ENCODE peak calls at places on chromosomes 2 and 18, in five cellular contexts. J is H1, L is K562, M is GM12878, E is SK-N-SH. W is an unnamed sample. For H4K20me1, the result is how much of the 10 kb centered on the place peaks cover.

GRCh38 chr18:24544141-24544498 is 83.7 kb downstream of the HRH4 start:
- DNase-seq in J (no peak), L (peak), M (no peak), E (peak), W (peak)

GRCh38 chr18:56565596-56566355 is 72.6 kb downstream of the TXNL1 start:
- DNase-seq in J (no peak), L (no peak), M (no peak), E (peak), W (peak)

GRCh38 chr2:44015239-44015638 is 19.4 kb upstream of the LRPPRC start:
- DNase-seq in J (no peak), L (no peak), M (no peak), E (no peak), W (no peak)

GRCh38 chr18:47627030-47627429 is 303.4 kb downstream of the SMAD2 start:
- DNase-seq in J (no peak), L (no peak), M (no peak), E (no peak), W (no peak)

GRCh38 chr18:79624356-79624961 is 55.1 kb upstream of the CTDP1 start:
- DNase-seq in J (no peak), L (no peak), M (peak), E (no peak), W (no peak)

GRCh38 chr2:171482308-171482707 is 40.0 kb upstream of the CYBRD1 start:
- DNase-seq in J (no peak), L (no peak), M (no peak), E (no peak), W (no peak)

GRCh38 chr2:226758886-226759660 is 40.5 kb downstream of the IRS1 start:
- DNase-seq in J (no peak), L (no peak), M (no peak), E (no peak), W (no peak)

GRCh38 chr2:188765522-188765921 is 208.7 kb upstream of the COL3A1 start:
- DNase-seq in J (no peak), L (peak), M (no peak), E (no peak), W (peak)

GRCh38 chr2:42895796-42896145 is 103.4 kb upstream of the HAAO start:
- DNase-seq in J (no peak), L (no peak), M (no peak), E (no peak), W (no peak)

GRCh38 chr2:156319811-156320490 is 12.6 kb downstream of the NR4A2 start:
- DNase-seq in J (no peak), L (peak), M (no peak), E (peak), W (no peak)

GRCh38 chr2:56248965-56249742 is 65.4 kb downstream of the CCDC85A start:
- DNase-seq in J (no peak), L (no peak), M (no peak), E (no peak), W (no peak)

GRCh38 chr2:240601061-240601830 is 14.7 kb downstream of the CAPN10 start:
- DNase-seq in J (no peak), L (no peak), M (no peak), E (no peak), W (peak)

GRCh38 chr2:226752887-226753286 is 46.7 kb downstream of the IRS1 start:
- DNase-seq in J (no peak), L (no peak), M (no peak), E (no peak), W (no peak)

GRCh38 chr18:62678847-62679535 is 36.4 kb upstream of the PHLPP1 start:
- DNase-seq in J (no peak), L (no peak), M (no peak), E (no peak), W (peak)

GRCh38 chr2:160109939-160110673 is 47.7 kb upstream of the PLA2R1 start:
- DNase-seq in J (no peak), L (peak), M (no peak), E (peak), W (peak)

GRCh38 chr2:100935372-100935752 is 66.7 kb upstream of the RPL31 start:
- DNase-seq in J (no peak), L (no peak), M (no peak), E (no peak), W (no peak)

GRCh38 chr2:174586896-174587295 is 10.7 kb downstream of the WIPF1 start:
- DNase-seq in J (no peak), L (no peak), M (no peak), E (no peak), W (no peak)

GRCh38 chr2:171785450-171785849 is 98.2 kb downstream of the DYNC1I2 start:
- DNase-seq in J (no peak), L (no peak), M (no peak), E (no peak), W (no peak)

GRCh38 chr2:137969418-137969765 is 5.1 kb downstream of the HNMT start:
- DNase-seq in J (no peak), L (no peak), M (no peak), E (no peak), W (no peak)

GRCh38 chr2:189439342-189439741 is 1.9 kb upstream of the WDR75 start:
- DNase-seq in J (no peak), L (no peak), M (no peak), E (no peak), W (peak)

GRCh38 chr18:22466608-22467390 is 49.1 kb upstream of the CTAGE1 start:
- DNase-seq in J (no peak), L (no peak), M (no peak), E (no peak), W (peak)

GRCh38 chr2:142920579-142920978 is 43.1 kb downstream of the KYNU start:
- DNase-seq in J (no peak), L (no peak), M (no peak), E (no peak), W (no peak)

GRCh38 chr2:232776435-232776834 is at the start of gene KCNJ13:
- DNase-seq in J (no peak), L (peak), M (no peak), E (no peak), W (no peak)

GRCh38 chr2:114160263-114161001 is 270.5 kb downstream of the ACTR3 start:
- DNase-seq in J (no peak), L (no peak), M (no peak), E (no peak), W (peak)

GRCh38 chr2:1847846-1848598 is 103.7 kb upstream of the PXDN start:
- DNase-seq in J (no peak), L (no peak), M (no peak), E (no peak), W (no peak)

GRCh38 chr2:53500181-53500580 is 267.4 kb upstream of the CHAC2 start:
- DNase-seq in J (no peak), L (no peak), M (no peak), E (no peak), W (no peak)

GRCh38 chr2:28068098-28068497 is 177.6 kb downstream of the BABAM2 start:
- DNase-seq in J (no peak), L (no peak), M (no peak), E (no peak), W (no peak)

GRCh38 chr2:133837441-133838090 is 269.3 kb upstream of the NCKAP5 start:
- DNase-seq in J (no peak), L (no peak), M (no peak), E (no peak), W (no peak)

GRCh38 chr18:51010218-51010617 is 19.8 kb upstream of the SMAD4 start:
- DNase-seq in J (no peak), L (no peak), M (no peak), E (no peak), W (no peak)

GRCh38 chr2:88596141-88596830 is 31.0 kb downstream of the EIF2AK3 start:
- DNase-seq in J (no peak), L (no peak), M (no peak), E (no peak), W (no peak)

GRCh38 chr2:188360485-188361263 is 69.0 kb downstream of the GULP1 start:
- DNase-seq in J (no peak), L (peak), M (no peak), E (no peak), W (no peak)

GRCh38 chr18:74402806-74403433 is 54.2 kb downstream of the DIPK1C start:
- DNase-seq in J (no peak), L (no peak), M (no peak), E (no peak), W (no peak)

GRCh38 chr2:111624401-111625156 is 259.4 kb downstream of the ANAPC1 start:
- DNase-seq in J (no peak), L (no peak), M (no peak), E (no peak), W (peak)

GRCh38 chr18:62574776-62575175 is 52.0 kb downstream of the ZCCHC2 start:
- DNase-seq in J (no peak), L (no peak), M (no peak), E (no peak), W (no peak)

GRCh38 chr18:70463085-70463484 is 174.2 kb downstream of the SOCS6 start:
- DNase-seq in J (no peak), L (no peak), M (no peak), E (no peak), W (no peak)

GRCh38 chr2:140863713-140864112 is 1267.1 kb downstream of the LRP1B start:
- DNase-seq in J (no peak), L (peak), M (peak), E (peak), W (peak)

GRCh38 chr2:159445307-159445706 is 158.8 kb upstream of the WDSUB1 start:
- DNase-seq in J (no peak), L (no peak), M (no peak), E (no peak), W (no peak)

DNA sequence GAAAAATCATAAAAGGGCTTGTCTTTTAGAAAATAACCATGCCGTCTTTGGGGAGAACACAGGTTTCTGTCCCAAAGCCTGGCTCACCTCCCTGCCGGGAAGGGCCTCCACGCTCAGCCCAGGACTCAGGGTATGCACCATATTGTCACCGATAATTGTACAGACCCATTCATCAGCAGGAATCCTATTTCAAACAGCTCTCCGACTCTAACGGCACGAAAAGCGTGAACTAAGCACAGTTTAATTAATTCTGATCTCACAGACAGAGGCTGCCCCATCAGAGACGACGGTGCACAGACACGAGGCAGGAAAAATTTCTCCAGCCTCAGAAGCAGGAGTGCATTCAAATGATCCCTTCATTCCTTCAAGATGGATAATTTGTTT is 276.2 kb downstream of the MYCN start:
- DNase-seq in J (no peak), L (no peak), M (no peak), E (no peak), W (no peak)
- TF ChIP-seq MAX in J (no peak), L (no peak), M (no peak), E (no peak), W (no peak)

DNA sequence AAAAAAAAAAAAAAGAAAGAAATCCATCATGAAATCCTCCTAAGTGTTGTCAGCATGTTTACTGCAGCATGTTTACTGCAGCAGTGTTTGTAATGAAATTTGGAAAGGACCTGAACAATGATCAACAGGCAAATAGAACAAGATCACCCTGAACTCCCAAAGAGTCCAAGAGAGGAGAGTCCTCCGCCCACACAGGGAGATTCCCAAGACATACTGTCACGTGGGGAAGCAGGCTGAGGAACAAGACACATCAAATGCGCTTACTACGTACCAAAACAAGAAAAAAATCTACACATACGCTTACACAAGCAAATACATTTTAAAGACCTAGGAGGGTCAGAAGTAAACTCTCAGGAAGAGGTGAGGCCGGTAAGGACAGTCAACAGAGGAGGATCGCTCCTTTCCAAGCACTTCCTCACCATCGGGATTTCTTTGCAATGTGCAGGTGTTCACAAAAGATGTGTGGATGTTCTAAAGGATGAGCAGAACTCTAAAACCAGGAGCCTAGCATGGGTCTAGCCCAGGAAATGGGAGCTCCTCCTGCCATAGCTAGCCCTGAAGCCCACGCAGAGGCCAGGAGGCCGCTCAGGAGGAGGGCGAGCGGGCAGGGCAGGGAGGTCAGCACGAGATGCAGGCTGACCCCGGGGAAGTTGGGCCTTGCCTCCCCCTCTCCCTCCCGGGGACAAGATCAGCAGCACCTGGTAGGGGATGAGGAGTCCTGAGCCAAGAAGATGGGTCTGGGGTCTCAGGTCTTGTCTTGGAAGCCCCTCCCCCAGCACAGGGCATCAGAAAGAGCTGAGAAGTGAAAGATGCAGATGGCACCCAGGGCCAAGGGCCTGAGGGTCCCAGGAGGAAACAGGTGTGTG is 66.4 kb downstream of the ZNF516 start:
- DNase-seq in J (no peak), L (no peak), M (no peak), E (no peak), W (no peak)
- H4K20me1 ChIP-seq in J (under half), L (under half), M (under half), E (under half), W (half or more)

DNA sequence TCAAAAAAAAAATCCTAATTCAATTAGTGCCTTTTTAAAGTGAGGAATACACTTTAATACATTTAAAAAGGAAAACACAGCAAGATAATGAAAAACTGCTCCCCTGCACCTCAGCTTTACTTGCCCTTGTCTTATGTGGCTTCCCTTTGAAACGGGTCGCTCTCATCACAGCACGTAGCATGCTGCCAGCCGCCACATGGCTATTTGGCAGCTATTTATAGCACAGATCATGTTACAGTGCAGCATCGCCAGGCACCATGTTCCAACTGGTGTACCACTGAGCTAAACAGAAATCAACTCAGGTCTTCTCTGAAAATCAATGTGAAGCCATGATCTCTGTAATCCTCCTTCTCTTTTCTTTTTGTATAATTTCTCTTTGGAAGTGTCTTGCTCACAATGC is 65.1 kb downstream of the TMEM182 start:
- DNase-seq in J (no peak), L (no peak), M (no peak), E (peak), W (no peak)
- TF ChIP-seq CHD2 in J (no peak), L (no peak), M (no peak), E (no peak), W (no peak)

GRCh38 chr2:47000679-47001075 is 85.1 kb upstream of the MCFD2 start:
- DNase-seq in J (no peak), L (no peak), M (no peak), E (no peak), W (no peak)
- TF ChIP-seq MAX in J (no peak), L (no peak), M (no peak), E (no peak), W (no peak)

GRCh38 chr2:233840520-233840919 is 13.8 kb downstream of the HJURP start:
- DNase-seq in J (no peak), L (no peak), M (no peak), E (no peak), W (no peak)

GRCh38 chr2:233838726-233839446 is 15.4 kb downstream of the HJURP start:
- DNase-seq in J (no peak), L (no peak), M (no peak), E (no peak), W (no peak)

GRCh38 chr2:233838251-233838650 is 16.1 kb downstream of the HJURP start:
- DNase-seq in J (no peak), L (no peak), M (no peak), E (no peak), W (no peak)

GRCh38 chr2:233839447-233839820 is 14.9 kb downstream of the HJURP start:
- DNase-seq in J (no peak), L (no peak), M (no peak), E (no peak), W (no peak)

DNA sequence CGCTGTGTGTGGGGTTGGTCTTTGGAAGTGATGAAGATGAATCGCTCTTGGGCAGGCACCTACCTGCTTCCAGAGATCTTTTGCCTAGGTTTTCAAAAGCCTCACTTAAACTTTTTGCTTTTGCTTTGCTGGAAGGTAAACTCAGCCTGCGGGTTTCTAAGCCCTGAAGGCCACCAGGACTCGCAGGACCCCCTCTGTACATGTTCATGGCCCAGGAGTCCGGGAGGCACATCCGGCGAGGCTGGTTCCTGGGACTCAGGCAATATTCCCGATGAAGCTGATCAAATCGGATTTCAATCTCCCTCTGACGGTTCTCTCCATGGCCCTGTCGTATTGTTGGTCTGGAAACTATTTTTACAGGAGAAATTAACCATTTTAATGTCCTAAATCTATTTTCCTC is 13.2 kb downstream of the HJURP start:
- DNase-seq in J (no peak), L (no peak), M (no peak), E (no peak), W (no peak)
- H4K20me1 ChIP-seq in J (under half), L (under half), M (under half), E (under half), W (under half)

DNA sequence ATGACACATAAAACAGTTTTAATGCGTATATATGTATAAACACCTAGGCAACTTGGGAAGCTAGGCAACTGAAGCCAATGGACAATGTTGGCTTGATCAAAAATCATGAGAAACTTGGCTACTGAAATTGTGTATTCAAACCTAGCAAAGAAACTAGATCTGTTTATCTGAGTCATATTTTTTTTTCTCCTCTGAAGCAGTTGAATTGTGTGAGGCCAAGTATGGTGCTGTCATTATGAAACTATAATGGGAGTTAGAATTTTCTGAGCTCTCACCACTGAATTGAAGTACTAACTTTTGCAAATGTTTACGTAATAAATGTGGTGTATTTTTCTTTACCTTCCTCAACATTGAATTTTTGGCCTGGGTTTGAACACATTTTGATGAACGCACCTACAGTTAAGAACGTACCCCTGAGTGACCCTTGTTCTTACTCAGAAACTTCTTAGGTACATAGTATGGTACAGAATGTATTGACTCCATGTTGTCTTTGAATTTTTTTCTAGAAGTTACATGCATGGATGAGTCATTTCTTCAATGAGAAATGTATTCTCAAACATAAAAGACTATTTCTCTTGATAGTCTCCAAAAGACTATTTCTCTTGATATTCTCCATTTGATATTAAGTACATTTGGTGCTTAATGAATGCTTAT is 23.8 kb downstream of the CD28 start:
- DNase-seq in J (no peak), L (no peak), M (no peak), E (no peak), W (no peak)
- TF ChIP-seq CHD2 in J (no peak), L (no peak), M (no peak), E (no peak), W (no peak)

GRCh38 chr2:112712465-112712864 is 8.4 kb upstream of the NT5DC4 start:
- DNase-seq in J (no peak), L (no peak), M (no peak), E (no peak), W (no peak)
- TF ChIP-seq MAX in J (no peak), L (no peak), M (no peak), E (no peak), W (no peak)

DNA sequence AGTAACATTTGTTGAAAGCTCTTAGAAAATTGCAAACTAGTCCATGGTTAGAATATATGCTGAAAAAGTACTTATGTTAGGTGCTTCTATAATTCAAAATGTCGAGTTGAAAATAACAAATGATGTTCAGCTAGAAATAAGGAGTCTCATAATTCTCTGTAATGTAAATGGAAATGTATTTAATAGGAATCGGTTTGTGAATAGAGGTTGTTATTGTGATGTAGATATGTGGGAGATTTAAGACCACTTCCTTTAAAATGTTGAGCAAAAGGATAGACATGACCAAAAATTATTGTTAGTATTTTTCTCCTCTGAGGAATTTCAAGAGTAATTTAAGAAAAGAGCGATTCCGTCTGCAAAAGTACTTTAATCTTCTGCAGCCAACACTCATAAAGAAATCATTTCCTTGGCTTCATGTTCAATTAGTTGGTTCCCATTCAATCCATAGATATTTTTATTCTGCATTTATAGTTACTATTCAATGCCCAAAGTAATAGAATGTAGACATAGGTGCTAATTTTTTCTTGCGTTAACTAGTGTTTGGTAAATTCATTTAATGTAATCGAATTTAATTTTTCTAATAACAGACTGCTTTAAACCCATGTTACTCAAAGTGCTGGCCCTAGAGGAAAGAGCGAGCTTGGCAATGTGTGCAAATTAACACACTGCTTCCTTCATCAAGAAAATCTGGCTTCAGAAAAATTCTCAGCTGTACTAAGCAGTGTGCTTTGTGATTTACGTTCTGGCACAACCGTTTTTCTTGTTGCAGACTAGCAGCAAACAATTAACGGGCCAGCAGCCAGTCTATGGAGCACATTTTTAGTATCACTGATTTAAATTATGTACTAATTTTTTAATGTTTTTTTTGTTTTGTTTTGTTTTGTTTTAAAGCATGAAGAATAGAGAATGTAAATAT is 32.2 kb downstream of the FN1 start:
- DNase-seq in J (no peak), L (no peak), M (no peak), E (no peak), W (no peak)
- H4K20me1 ChIP-seq in J (under half), L (under half), M (under half), E (half or more), W (under half)

W was measured in HepG2.